ENCODE peak calls at places on chromosomes 13 and 19, in ten cellular contexts. One of them, this sample, is unnamed.
A peak's percentile ranks its signal among the peaks of the same experiment; 100 is the strongest.

GRCh38 chr19:43438291-43439162 is 23.8 kb downstream of the TEX101 start:
- DNase-seq in H9: no peak
- DNase-seq in mammary epithelial cell: peak; percentile 46
- DNase-seq in AG09309: peak; percentile 80
- DNase-seq in cardiac fibroblast: peak; percentile 82
- DNase-seq in fibroblast of the aortic adventitia: peak; percentile 97
- DNase-seq in natural killer cell: no peak
- DNase-seq in activated CD8-positive, alpha-beta T cell treated with anti-CD3 and anti-CD28 coated beads for 36 hours: peak; percentile 31
- DNase-seq in A673: peak; percentile 92
- DNase-seq in brain microvascular endothelial cell: no peak
- DNase-seq in this sample: no peak

GRCh38 chr13:44046428-44046827 is 166.7 kb downstream of the LACC1 start:
- DNase-seq in H9: no peak
- DNase-seq in mammary epithelial cell: no peak
- DNase-seq in AG09309: no peak
- DNase-seq in cardiac fibroblast: no peak
- DNase-seq in fibroblast of the aortic adventitia: no peak
- DNase-seq in natural killer cell: no peak
- DNase-seq in activated CD8-positive, alpha-beta T cell treated with anti-CD3 and anti-CD28 coated beads for 36 hours: no peak
- DNase-seq in A673: no peak
- DNase-seq in brain microvascular endothelial cell: no peak
- DNase-seq in this sample: no peak

GRCh38 chr19:33406521-33407139 is 33.1 kb downstream of the CEBPG start:
- DNase-seq in H9: peak; percentile 89
- DNase-seq in mammary epithelial cell: peak; percentile 28
- DNase-seq in AG09309: no peak
- DNase-seq in cardiac fibroblast: peak; percentile 63
- DNase-seq in fibroblast of the aortic adventitia: peak; percentile 59
- DNase-seq in natural killer cell: peak; percentile 76
- DNase-seq in activated CD8-positive, alpha-beta T cell treated with anti-CD3 and anti-CD28 coated beads for 36 hours: peak; percentile 81
- DNase-seq in A673: peak; percentile 71
- DNase-seq in brain microvascular endothelial cell: peak; percentile 57
- DNase-seq in this sample: peak; percentile 89

GRCh38 chr13:31807090-31807541 is 67.8 kb downstream of the RXFP2 start:
- DNase-seq in H9: no peak
- DNase-seq in mammary epithelial cell: peak; percentile 79
- DNase-seq in AG09309: no peak
- DNase-seq in cardiac fibroblast: peak; percentile 42
- DNase-seq in fibroblast of the aortic adventitia: no peak
- DNase-seq in natural killer cell: peak; percentile 64
- DNase-seq in activated CD8-positive, alpha-beta T cell treated with anti-CD3 and anti-CD28 coated beads for 36 hours: peak; percentile 13
- DNase-seq in A673: peak; percentile 10
- DNase-seq in brain microvascular endothelial cell: no peak
- DNase-seq in this sample: no peak

GRCh38 chr13:97367016-97367415 is 67.0 kb upstream of the RAP2A start:
- DNase-seq in H9: no peak
- DNase-seq in mammary epithelial cell: no peak
- DNase-seq in AG09309: peak; percentile 40
- DNase-seq in cardiac fibroblast: peak; percentile 23
- DNase-seq in fibroblast of the aortic adventitia: no peak
- DNase-seq in natural killer cell: no peak
- DNase-seq in activated CD8-positive, alpha-beta T cell treated with anti-CD3 and anti-CD28 coated beads for 36 hours: no peak
- DNase-seq in A673: no peak
- DNase-seq in brain microvascular endothelial cell: peak; percentile 68
- DNase-seq in this sample: no peak

GRCh38 chr13:50518791-50519201 is 324.7 kb downstream of the DLEU7 start:
- DNase-seq in H9: no peak
- DNase-seq in mammary epithelial cell: no peak
- DNase-seq in AG09309: no peak
- DNase-seq in cardiac fibroblast: peak; percentile 56
- DNase-seq in fibroblast of the aortic adventitia: no peak
- DNase-seq in natural killer cell: no peak
- DNase-seq in activated CD8-positive, alpha-beta T cell treated with anti-CD3 and anti-CD28 coated beads for 36 hours: no peak
- DNase-seq in A673: no peak
- DNase-seq in brain microvascular endothelial cell: no peak
- DNase-seq in this sample: no peak

GRCh38 chr19:33861950-33862349 is 65.3 kb downstream of the KCTD15 start:
- DNase-seq in H9: no peak
- DNase-seq in mammary epithelial cell: no peak
- DNase-seq in AG09309: no peak
- DNase-seq in cardiac fibroblast: no peak
- DNase-seq in fibroblast of the aortic adventitia: no peak
- DNase-seq in natural killer cell: no peak
- DNase-seq in activated CD8-positive, alpha-beta T cell treated with anti-CD3 and anti-CD28 coated beads for 36 hours: no peak
- DNase-seq in A673: no peak
- DNase-seq in brain microvascular endothelial cell: no peak
- DNase-seq in this sample: no peak

GRCh38 chr13:80131204-80131603 is 209.7 kb downstream of the SPRY2 start:
- DNase-seq in H9: peak; percentile 38
- DNase-seq in mammary epithelial cell: peak; percentile 12
- DNase-seq in AG09309: no peak
- DNase-seq in cardiac fibroblast: peak; percentile 81
- DNase-seq in fibroblast of the aortic adventitia: peak; percentile 70
- DNase-seq in natural killer cell: no peak
- DNase-seq in activated CD8-positive, alpha-beta T cell treated with anti-CD3 and anti-CD28 coated beads for 36 hours: no peak
- DNase-seq in A673: peak; percentile 60
- DNase-seq in brain microvascular endothelial cell: peak; percentile 75
- DNase-seq in this sample: peak; percentile 77

GRCh38 chr13:110216403-110217041 is 90.4 kb downstream of the COL4A1 start:
- DNase-seq in H9: no peak
- DNase-seq in mammary epithelial cell: no peak
- DNase-seq in AG09309: peak; percentile 39
- DNase-seq in cardiac fibroblast: peak; percentile 95
- DNase-seq in fibroblast of the aortic adventitia: peak; percentile 81
- DNase-seq in natural killer cell: no peak
- DNase-seq in activated CD8-positive, alpha-beta T cell treated with anti-CD3 and anti-CD28 coated beads for 36 hours: no peak
- DNase-seq in A673: no peak
- DNase-seq in brain microvascular endothelial cell: peak; percentile 92
- DNase-seq in this sample: no peak

GRCh38 chr13:76314495-76314894 is 571.7 kb downstream of the KCTD12 start:
- DNase-seq in H9: no peak
- DNase-seq in mammary epithelial cell: no peak
- DNase-seq in AG09309: no peak
- DNase-seq in cardiac fibroblast: no peak
- DNase-seq in fibroblast of the aortic adventitia: no peak
- DNase-seq in natural killer cell: no peak
- DNase-seq in activated CD8-positive, alpha-beta T cell treated with anti-CD3 and anti-CD28 coated beads for 36 hours: no peak
- DNase-seq in A673: no peak
- DNase-seq in brain microvascular endothelial cell: no peak
- DNase-seq in this sample: peak; percentile 1

GRCh38 chr13:27194895-27195764 is 23.5 kb upstream of the USP12 start:
- DNase-seq in H9: peak; percentile 35
- DNase-seq in mammary epithelial cell: peak; percentile 91
- DNase-seq in AG09309: peak; percentile 69
- DNase-seq in cardiac fibroblast: peak; percentile 87
- DNase-seq in fibroblast of the aortic adventitia: peak; percentile 94
- DNase-seq in natural killer cell: no peak
- DNase-seq in activated CD8-positive, alpha-beta T cell treated with anti-CD3 and anti-CD28 coated beads for 36 hours: peak; percentile 15
- DNase-seq in A673: peak; percentile 45
- DNase-seq in brain microvascular endothelial cell: peak; percentile 92
- DNase-seq in this sample: no peak

GRCh38 chr13:96781141-96781540 is 213.1 kb downstream of the OXGR1 start:
- DNase-seq in H9: no peak
- DNase-seq in mammary epithelial cell: peak; percentile 22
- DNase-seq in AG09309: no peak
- DNase-seq in cardiac fibroblast: no peak
- DNase-seq in fibroblast of the aortic adventitia: peak; percentile 61
- DNase-seq in natural killer cell: no peak
- DNase-seq in activated CD8-positive, alpha-beta T cell treated with anti-CD3 and anti-CD28 coated beads for 36 hours: no peak
- DNase-seq in A673: no peak
- DNase-seq in brain microvascular endothelial cell: no peak
- DNase-seq in this sample: no peak

GRCh38 chr13:34611678-34612077 is 330.4 kb upstream of the NBEA start:
- DNase-seq in H9: no peak
- DNase-seq in mammary epithelial cell: no peak
- DNase-seq in AG09309: no peak
- DNase-seq in cardiac fibroblast: no peak
- DNase-seq in fibroblast of the aortic adventitia: no peak
- DNase-seq in natural killer cell: no peak
- DNase-seq in activated CD8-positive, alpha-beta T cell treated with anti-CD3 and anti-CD28 coated beads for 36 hours: no peak
- DNase-seq in A673: no peak
- DNase-seq in brain microvascular endothelial cell: peak; percentile 4
- DNase-seq in this sample: no peak

GRCh38 chr13:44470623-44471562 is 97.3 kb downstream of the SERP2 start:
- DNase-seq in H9: no peak
- DNase-seq in mammary epithelial cell: no peak
- DNase-seq in AG09309: no peak
- DNase-seq in cardiac fibroblast: peak; percentile 46
- DNase-seq in fibroblast of the aortic adventitia: peak; percentile 58
- DNase-seq in natural killer cell: no peak
- DNase-seq in activated CD8-positive, alpha-beta T cell treated with anti-CD3 and anti-CD28 coated beads for 36 hours: no peak
- DNase-seq in A673: peak; percentile 42
- DNase-seq in brain microvascular endothelial cell: no peak
- DNase-seq in this sample: no peak

GRCh38 chr19:52190679-52191293 is 934 bp downstream of the PPP2R1A start:
- DNase-seq in H9: no peak
- DNase-seq in mammary epithelial cell: peak; percentile 43
- DNase-seq in AG09309: no peak
- DNase-seq in cardiac fibroblast: peak; percentile 63
- DNase-seq in fibroblast of the aortic adventitia: peak; percentile 43
- DNase-seq in natural killer cell: no peak
- DNase-seq in activated CD8-positive, alpha-beta T cell treated with anti-CD3 and anti-CD28 coated beads for 36 hours: no peak
- DNase-seq in A673: peak; percentile 45
- DNase-seq in brain microvascular endothelial cell: peak; percentile 10
- DNase-seq in this sample: peak; percentile 25

GRCh38 chr19:8445488-8446001 is 770 bp downstream of the HNRNPM start:
- DNase-seq in H9: no peak
- DNase-seq in mammary epithelial cell: peak; percentile 52
- DNase-seq in AG09309: no peak
- DNase-seq in cardiac fibroblast: peak; percentile 45
- DNase-seq in fibroblast of the aortic adventitia: no peak
- DNase-seq in natural killer cell: peak; percentile 44
- DNase-seq in activated CD8-positive, alpha-beta T cell treated with anti-CD3 and anti-CD28 coated beads for 36 hours: peak; percentile 53
- DNase-seq in A673: peak; percentile 39
- DNase-seq in brain microvascular endothelial cell: no peak
- DNase-seq in this sample: peak; percentile 71

GRCh38 chr13:71912524-71912923 is 45.5 kb upstream of the DACH1 start:
- DNase-seq in H9: no peak
- DNase-seq in mammary epithelial cell: no peak
- DNase-seq in AG09309: no peak
- DNase-seq in cardiac fibroblast: no peak
- DNase-seq in fibroblast of the aortic adventitia: no peak
- DNase-seq in natural killer cell: no peak
- DNase-seq in activated CD8-positive, alpha-beta T cell treated with anti-CD3 and anti-CD28 coated beads for 36 hours: no peak
- DNase-seq in A673: no peak
- DNase-seq in brain microvascular endothelial cell: no peak
- DNase-seq in this sample: no peak

GRCh38 chr13:71913717-71914116 is 46.7 kb upstream of the DACH1 start:
- DNase-seq in H9: no peak
- DNase-seq in mammary epithelial cell: no peak
- DNase-seq in AG09309: no peak
- DNase-seq in cardiac fibroblast: no peak
- DNase-seq in fibroblast of the aortic adventitia: no peak
- DNase-seq in natural killer cell: no peak
- DNase-seq in activated CD8-positive, alpha-beta T cell treated with anti-CD3 and anti-CD28 coated beads for 36 hours: no peak
- DNase-seq in A673: no peak
- DNase-seq in brain microvascular endothelial cell: no peak
- DNase-seq in this sample: no peak
- TF ChIP-seq CTCF in H9: no peak
- TF ChIP-seq CTCF in mammary epithelial cell: no peak
- TF ChIP-seq CTCF in AG09309: no peak
- TF ChIP-seq CTCF in cardiac fibroblast: no peak
- TF ChIP-seq CTCF in fibroblast of the aortic adventitia: no peak
- TF ChIP-seq CTCF in natural killer cell: no peak
- TF ChIP-seq CTCF in activated CD8-positive, alpha-beta T cell treated with anti-CD3 and anti-CD28 coated beads for 36 hours: no peak
- TF ChIP-seq CTCF in A673: no peak
- TF ChIP-seq CTCF in brain microvascular endothelial cell: no peak
- TF ChIP-seq CTCF in this sample: no peak

GRCh38 chr13:30552567-30552966 is 65.2 kb upstream of the USPL1 start:
- DNase-seq in H9: no peak
- DNase-seq in mammary epithelial cell: no peak
- DNase-seq in AG09309: no peak
- DNase-seq in cardiac fibroblast: no peak
- DNase-seq in fibroblast of the aortic adventitia: no peak
- DNase-seq in natural killer cell: no peak
- DNase-seq in activated CD8-positive, alpha-beta T cell treated with anti-CD3 and anti-CD28 coated beads for 36 hours: no peak
- DNase-seq in A673: no peak
- DNase-seq in brain microvascular endothelial cell: no peak
- DNase-seq in this sample: no peak

GRCh38 chr13:30545320-30545719 is 72.4 kb upstream of the USPL1 start:
- DNase-seq in H9: no peak
- DNase-seq in mammary epithelial cell: no peak
- DNase-seq in AG09309: no peak
- DNase-seq in cardiac fibroblast: no peak
- DNase-seq in fibroblast of the aortic adventitia: no peak
- DNase-seq in natural killer cell: no peak
- DNase-seq in activated CD8-positive, alpha-beta T cell treated with anti-CD3 and anti-CD28 coated beads for 36 hours: no peak
- DNase-seq in A673: no peak
- DNase-seq in brain microvascular endothelial cell: no peak
- DNase-seq in this sample: no peak

GRCh38 chr13:30551194-30551593 is 66.5 kb upstream of the USPL1 start:
- DNase-seq in H9: no peak
- DNase-seq in mammary epithelial cell: peak; percentile 24
- DNase-seq in AG09309: peak; percentile 7
- DNase-seq in cardiac fibroblast: peak; percentile 44
- DNase-seq in fibroblast of the aortic adventitia: peak; percentile 46
- DNase-seq in natural killer cell: no peak
- DNase-seq in activated CD8-positive, alpha-beta T cell treated with anti-CD3 and anti-CD28 coated beads for 36 hours: no peak
- DNase-seq in A673: peak; percentile 56
- DNase-seq in brain microvascular endothelial cell: no peak
- DNase-seq in this sample: no peak
- TF ChIP-seq CTCF in H9: peak; percentile 65
- TF ChIP-seq CTCF in mammary epithelial cell: peak; percentile 56
- TF ChIP-seq CTCF in AG09309: peak; percentile 43
- TF ChIP-seq CTCF in cardiac fibroblast: peak; percentile 27
- TF ChIP-seq CTCF in fibroblast of the aortic adventitia: peak; percentile 29
- TF ChIP-seq CTCF in natural killer cell: no peak
- TF ChIP-seq CTCF in activated CD8-positive, alpha-beta T cell treated with anti-CD3 and anti-CD28 coated beads for 36 hours: peak; percentile 39
- TF ChIP-seq CTCF in A673: peak; percentile 56
- TF ChIP-seq CTCF in brain microvascular endothelial cell: peak; percentile 55
- TF ChIP-seq CTCF in this sample: no peak

DNA sequence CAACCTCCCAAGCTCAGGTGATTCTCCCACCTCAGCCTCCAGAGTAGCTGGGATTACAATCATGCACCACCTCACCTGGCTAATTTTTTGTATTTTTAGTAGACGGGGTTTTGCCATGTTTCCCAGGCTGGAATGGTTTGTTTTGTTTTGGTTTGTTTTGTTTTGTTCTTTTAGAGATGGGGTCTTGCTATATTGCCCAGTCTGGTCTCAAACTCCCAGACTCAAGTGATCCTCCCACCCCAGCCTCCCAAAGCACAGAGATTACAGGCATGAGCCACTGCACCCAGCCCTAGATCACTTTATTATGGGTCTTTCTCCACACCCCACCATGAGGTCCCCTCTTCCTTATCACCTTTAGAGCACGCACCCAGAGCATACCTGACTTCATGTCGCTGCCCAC is 8.0 kb upstream of the KRTDAP start:
- DNase-seq in H9: no peak
- DNase-seq in mammary epithelial cell: no peak
- DNase-seq in AG09309: no peak
- DNase-seq in cardiac fibroblast: no peak
- DNase-seq in fibroblast of the aortic adventitia: no peak
- DNase-seq in natural killer cell: no peak
- DNase-seq in activated CD8-positive, alpha-beta T cell treated with anti-CD3 and anti-CD28 coated beads for 36 hours: no peak
- DNase-seq in A673: no peak
- DNase-seq in brain microvascular endothelial cell: no peak
- DNase-seq in this sample: no peak
- TF ChIP-seq CTCF in H9: no peak
- TF ChIP-seq CTCF in mammary epithelial cell: no peak
- TF ChIP-seq CTCF in AG09309: no peak
- TF ChIP-seq CTCF in cardiac fibroblast: no peak
- TF ChIP-seq CTCF in fibroblast of the aortic adventitia: no peak
- TF ChIP-seq CTCF in natural killer cell: no peak
- TF ChIP-seq CTCF in activated CD8-positive, alpha-beta T cell treated with anti-CD3 and anti-CD28 coated beads for 36 hours: no peak
- TF ChIP-seq CTCF in A673: no peak
- TF ChIP-seq CTCF in brain microvascular endothelial cell: no peak
- TF ChIP-seq CTCF in this sample: no peak

GRCh38 chr13:94173312-94173854 is 306.1 kb downstream of the DCT start:
- DNase-seq in H9: no peak
- DNase-seq in mammary epithelial cell: no peak
- DNase-seq in AG09309: no peak
- DNase-seq in cardiac fibroblast: no peak
- DNase-seq in fibroblast of the aortic adventitia: peak; percentile 15
- DNase-seq in natural killer cell: no peak
- DNase-seq in activated CD8-positive, alpha-beta T cell treated with anti-CD3 and anti-CD28 coated beads for 36 hours: no peak
- DNase-seq in A673: no peak
- DNase-seq in brain microvascular endothelial cell: peak; percentile 72
- DNase-seq in this sample: no peak
- TF ChIP-seq CTCF in H9: no peak
- TF ChIP-seq CTCF in mammary epithelial cell: peak; percentile 35
- TF ChIP-seq CTCF in AG09309: no peak
- TF ChIP-seq CTCF in cardiac fibroblast: peak; percentile 24
- TF ChIP-seq CTCF in fibroblast of the aortic adventitia: no peak
- TF ChIP-seq CTCF in natural killer cell: no peak
- TF ChIP-seq CTCF in activated CD8-positive, alpha-beta T cell treated with anti-CD3 and anti-CD28 coated beads for 36 hours: no peak
- TF ChIP-seq CTCF in A673: no peak
- TF ChIP-seq CTCF in brain microvascular endothelial cell: peak; percentile 42
- TF ChIP-seq CTCF in this sample: no peak

This sample was measured in nephron progenitor cell.